ENCODE peak calls at places on chromosomes 1 and 21, in eight cellular contexts. A is NCI-H1436 treated with DMSO at 0.1 percent for 48 hours; R is activated naive CD4-positive, alpha-beta T cell; Z is NB4; B is ELR; D is fibroblast of mammary gland; U is stimulated activated CD4-positive, alpha-beta T cell treated with anti-CD3 and anti-CD28 coated beads, Interleukin-2, amount 100 ng/mL, for 48 hours; L is CD8-positive, alpha-beta memory T cell. M is an unnamed sample.

GRCh38 chr1:201791051-201791774 is 37.7 kb upstream of the IPO9 start:
- DNase-seq in R (no peak), L (no peak), D (no peak), U (no peak), Z (no peak), A (peak), B (no peak), M (no peak)

GRCh38 chr1:158506369-158506987 is 34.5 kb downstream of the OR10R2 start:
- DNase-seq in B (peak), A (no peak), L (no peak), Z (peak), R (no peak), U (peak), D (peak), M (no peak)

GRCh38 chr1:154158307-154159125 is 3.6 kb upstream of the NUP210L start:
- DNase-seq in A (peak), U (no peak), D (no peak), Z (peak), R (no peak), L (no peak), B (no peak), M (no peak)

GRCh38 chr1:57019240-57019805 is 53.5 kb upstream of the C8B start:
- DNase-seq in R (no peak), D (no peak), Z (no peak), A (peak), B (no peak), L (no peak), U (no peak), M (peak)

GRCh38 chr1:33022650-33023200 is 14.0 kb downstream of the AK2 start:
- DNase-seq in L (no peak), R (no peak), U (no peak), D (no peak), B (no peak), A (no peak), Z (no peak), M (no peak)

GRCh38 chr21:34078915-34079314 is 5.5 kb downstream of the MRPS6 start:
- DNase-seq in R (no peak), L (peak), D (no peak), U (no peak), B (no peak), A (no peak), Z (no peak), M (no peak)

GRCh38 chr1:94186946-94187345 is 50.4 kb downstream of the ARHGAP29 start:
- DNase-seq in D (no peak), B (no peak), R (no peak), Z (no peak), U (no peak), L (no peak), A (no peak), M (no peak)

GRCh38 chr1:7953850-7954609 is 7.5 kb upstream of the PARK7 start:
- DNase-seq in U (peak), B (peak), A (peak), L (peak), D (peak), Z (peak), R (peak), M (peak)

GRCh38 chr1:47241114-47242113 is 9.4 kb upstream of the TAL1 start:
- DNase-seq in D (no peak), Z (no peak), B (no peak), A (no peak), L (no peak), R (no peak), U (no peak), M (no peak)

GRCh38 chr1:20058531-20058930 is 11.5 kb upstream of the PLA2G5 start:
- DNase-seq in R (no peak), D (peak), U (peak), B (peak), Z (peak), L (no peak), A (no peak), M (no peak)

GRCh38 chr1:218262259-218262658 is 22.8 kb upstream of the RRP15 start:
- DNase-seq in R (no peak), B (no peak), U (no peak), A (no peak), L (no peak), Z (no peak), D (no peak), M (no peak)

GRCh38 chr1:165884690-165885304 is 57.4 kb downstream of the UCK2 start:
- DNase-seq in R (no peak), Z (peak), L (no peak), D (no peak), A (no peak), B (no peak), U (no peak), M (no peak)

GRCh38 chr1:167934407-167935251 is 1.9 kb upstream of the DCAF6 start:
- DNase-seq in Z (peak), U (no peak), A (no peak), B (peak), L (no peak), D (peak), R (no peak), M (no peak)

GRCh38 chr1:69029649-69030048 is 532.8 kb upstream of the DEPDC1 start:
- DNase-seq in Z (no peak), B (no peak), D (no peak), R (no peak), L (no peak), A (no peak), U (no peak), M (no peak)

GRCh38 chr1:151356668-151357067 is 9.6 kb upstream of the RFX5 start:
- DNase-seq in R (no peak), L (no peak), U (no peak), A (no peak), D (no peak), B (no peak), Z (no peak), M (no peak)

GRCh38 chr21:34129971-34130597 is 56.7 kb downstream of the MRPS6 start:
- DNase-seq in D (peak), A (no peak), Z (no peak), B (no peak), R (no peak), L (no peak), U (no peak), M (peak)

GRCh38 chr1:15245593-15246325 is 1.3 kb upstream of the FHAD1 start:
- DNase-seq in B (peak), R (no peak), D (peak), A (no peak), Z (peak), L (no peak), U (no peak), M (no peak)

GRCh38 chr1:204685236-204686006 is at the start of gene LRRN2:
- DNase-seq in U (no peak), D (no peak), Z (no peak), B (no peak), R (no peak), L (no peak), A (no peak), M (no peak)

GRCh38 chr1:206897175-206897574 is at the start of gene IL24:
- DNase-seq in D (no peak), L (no peak), R (no peak), U (peak), B (no peak), A (no peak), Z (no peak), M (no peak)

GRCh38 chr1:45442272-45442671 is 48.7 kb downstream of the TESK2 start:
- DNase-seq in A (no peak), R (no peak), B (peak), L (no peak), Z (no peak), D (peak), U (no peak), M (no peak)

GRCh38 chr1:25992689-25993146 is 5.1 kb downstream of the PAFAH2 start:
- DNase-seq in Z (no peak), L (no peak), D (no peak), B (no peak), U (no peak), A (no peak), R (no peak), M (no peak)

GRCh38 chr1:191388283-191388682 is 770.0 kb upstream of the RGS18 start:
- DNase-seq in D (no peak), B (no peak), L (no peak), R (no peak), U (no peak), A (no peak), Z (no peak), M (no peak)

GRCh38 chr1:177937931-177938330 is 31.9 kb downstream of the SEC16B start:
- DNase-seq in D (peak), L (no peak), B (peak), A (no peak), R (no peak), Z (no peak), U (no peak), M (no peak)

GRCh38 chr21:39556176-39556575 is 56.6 kb upstream of the B3GALT5 start:
- DNase-seq in L (no peak), U (no peak), B (no peak), Z (no peak), D (no peak), A (peak), R (no peak), M (peak)

GRCh38 chr1:27563407-27564263 is 40.3 kb downstream of the AHDC1 start:
- DNase-seq in U (no peak), B (peak), R (no peak), D (peak), L (no peak), A (no peak), Z (no peak), M (no peak)

GRCh38 chr1:11383553-11384169 is 95.3 kb upstream of the DISP3 start:
- DNase-seq in L (no peak), Z (peak), A (no peak), B (no peak), U (no peak), R (no peak), D (no peak), M (no peak)

GRCh38 chr1:99704356-99704816 is 58.5 kb downstream of the PALMD start:
- DNase-seq in A (no peak), R (no peak), B (no peak), D (no peak), U (no peak), Z (peak), L (no peak), M (no peak)

GRCh38 chr1:203406446-203407045 is 55.6 kb upstream of the FMOD start:
- DNase-seq in U (no peak), B (no peak), D (peak), Z (no peak), R (no peak), A (no peak), L (no peak), M (no peak)

GRCh38 chr1:221497051-221497450 is 244.8 kb downstream of the DUSP10 start:
- DNase-seq in U (no peak), D (no peak), R (no peak), A (no peak), Z (no peak), L (no peak), B (no peak), M (no peak)

GRCh38 chr1:229629251-229629650 is 3.2 kb downstream of the URB2 start:
- DNase-seq in L (no peak), A (no peak), Z (no peak), U (no peak), D (peak), R (no peak), B (peak), M (no peak)

GRCh38 chr1:63817152-63817667 is 43.4 kb downstream of the ROR1 start:
- DNase-seq in U (no peak), D (no peak), R (no peak), B (no peak), A (no peak), L (no peak), Z (no peak), M (no peak)

GRCh38 chr1:93814059-93814794 is 64.8 kb downstream of the DNTTIP2 start:
- DNase-seq in Z (peak), R (no peak), L (peak), B (peak), U (peak), D (peak), A (peak), M (peak)

GRCh38 chr1:218463194-218464156 is 118.3 kb downstream of the TGFB2 start:
- DNase-seq in L (no peak), B (peak), U (no peak), R (no peak), D (peak), Z (peak), A (no peak), M (no peak)

GRCh38 chr1:175872588-175872987 is 129.2 kb upstream of the TNR start:
- DNase-seq in D (no peak), U (no peak), R (no peak), B (no peak), L (no peak), A (no peak), Z (no peak), M (no peak)